ENCODE peak calls at places on chromosome 10, in seven cellular contexts. O, E, K, Z, V, C and L are unnamed samples.

GRCh38 chr10:84543077-84543476 is 214.7 kb downstream of the CCSER2 start:
- DNase-seq in O (no peak), E (no peak), K (no peak), Z (no peak), V (no peak), C (no peak), L (no peak)

GRCh38 chr10:92242910-92243671 is 47.8 kb downstream of the CPEB3 start:
- DNase-seq in O (peak), E (peak), K (peak), Z (no peak), V (no peak), C (peak), L (no peak)

GRCh38 chr10:24456319-24456718 is 247.4 kb downstream of the KIAA1217 start:
- DNase-seq in O (no peak), E (no peak), K (no peak), Z (no peak), V (no peak), C (no peak), L (no peak)

GRCh38 chr10:46251857-46252847 is 34.6 kb upstream of the ANTXRL start:
- DNase-seq in O (no peak), E (peak), K (peak), Z (peak), V (no peak), C (no peak), L (peak)

GRCh38 chr10:30029164-30029889 is 30.1 kb downstream of the JCAD start:
- DNase-seq in O (no peak), E (no peak), K (no peak), Z (no peak), V (no peak), C (no peak), L (no peak)

GRCh38 chr10:128036746-128037542 is 89.3 kb downstream of the MKI67 start:
- DNase-seq in O (no peak), E (peak), K (no peak), Z (no peak), V (no peak), C (peak), L (no peak)

GRCh38 chr10:33801705-33802104 is 467.2 kb upstream of the NRP1 start:
- DNase-seq in O (no peak), E (no peak), K (no peak), Z (no peak), V (peak), C (no peak), L (no peak)

GRCh38 chr10:52440612-52441285 is 126.7 kb downstream of the DKK1 start:
- DNase-seq in O (no peak), E (no peak), K (no peak), Z (no peak), V (no peak), C (no peak), L (no peak)

GRCh38 chr10:63710703-63711102 is 189.5 kb downstream of the REEP3 start:
- DNase-seq in O (no peak), E (no peak), K (no peak), Z (no peak), V (no peak), C (no peak), L (no peak)

GRCh38 chr10:29309465-29309864 is 20.6 kb downstream of the LYZL1 start:
- DNase-seq in O (no peak), E (no peak), K (no peak), Z (no peak), V (no peak), C (no peak), L (peak)

GRCh38 chr10:79069325-79070090 is 742 bp downstream of the ZMIZ1 start:
- DNase-seq in O (peak), E (peak), K (peak), Z (peak), V (peak), C (peak), L (no peak)

GRCh38 chr10:52758406-52758805 is 14.2 kb downstream of the MBL2 start:
- DNase-seq in O (no peak), E (no peak), K (no peak), Z (no peak), V (no peak), C (no peak), L (peak)

GRCh38 chr10:102502337-102503151 is at the start of gene ACTR1A:
- DNase-seq in O (peak), E (peak), K (peak), Z (peak), V (peak), C (peak), L (peak)

GRCh38 chr10:22988581-22989360 is 60.9 kb downstream of the ARMC3 start:
- DNase-seq in O (peak), E (peak), K (peak), Z (no peak), V (peak), C (peak), L (no peak)

GRCh38 chr10:68212721-68213352 is 19.1 kb downstream of the ATOH7 start:
- DNase-seq in O (no peak), E (no peak), K (no peak), Z (no peak), V (no peak), C (no peak), L (no peak)

GRCh38 chr10:52568309-52568708 is 204.3 kb downstream of the MBL2 start:
- DNase-seq in O (no peak), E (no peak), K (no peak), Z (no peak), V (no peak), C (no peak), L (no peak)

GRCh38 chr10:5607594-5607993 is 58.8 kb downstream of the ASB13 start:
- DNase-seq in O (no peak), E (no peak), K (no peak), Z (no peak), V (no peak), C (no peak), L (no peak)

GRCh38 chr10:125473138-125473793 is 209.7 kb downstream of the TEX36 start:
- DNase-seq in O (no peak), E (no peak), K (no peak), Z (no peak), V (no peak), C (no peak), L (no peak)

GRCh38 chr10:61784354-61785131 is 117.0 kb upstream of the ARID5B start:
- DNase-seq in O (no peak), E (no peak), K (no peak), Z (no peak), V (no peak), C (no peak), L (no peak)

GRCh38 chr10:93893646-93894515 is at the start of gene SLC35G1:
- DNase-seq in O (peak), E (peak), K (peak), Z (no peak), V (peak), C (peak), L (peak)

GRCh38 chr10:102401735-102402511 is 6.4 kb downstream of the NFKB2 start:
- DNase-seq in O (no peak), E (no peak), K (no peak), Z (no peak), V (peak), C (peak), L (no peak)

GRCh38 chr10:44975487-44976331 is 2.9 kb downstream of the DEPP1 start:
- DNase-seq in O (peak), E (no peak), K (peak), Z (no peak), V (no peak), C (no peak), L (no peak)

GRCh38 chr10:124264711-124265390 is 153.9 kb downstream of the OAT start:
- DNase-seq in O (no peak), E (no peak), K (no peak), Z (no peak), V (no peak), C (no peak), L (no peak)

GRCh38 chr10:99658622-99659030 is 683 bp upstream of the ENTPD7 start:
- DNase-seq in O (peak), E (peak), K (peak), Z (no peak), V (no peak), C (peak), L (no peak)

GRCh38 chr10:121069061-121069850 is 218.1 kb downstream of the WDR11 start:
- DNase-seq in O (no peak), E (no peak), K (no peak), Z (no peak), V (no peak), C (peak), L (no peak)

GRCh38 chr10:76649723-76650127 is 987.9 kb downstream of the KCNMA1 start:
- DNase-seq in O (no peak), E (peak), K (no peak), Z (no peak), V (no peak), C (no peak), L (no peak)

GRCh38 chr10:132532174-132532573 is 5.4 kb upstream of the INPP5A start:
- DNase-seq in O (no peak), E (no peak), K (no peak), Z (peak), V (no peak), C (no peak), L (no peak)

GRCh38 chr10:30812018-30812851 is 182.7 kb upstream of the LYZL2 start:
- DNase-seq in O (peak), E (peak), K (peak), Z (peak), V (no peak), C (no peak), L (no peak)

GRCh38 chr10:44300666-44301649 is 83.9 kb downstream of the CXCL12 start:
- DNase-seq in O (no peak), E (no peak), K (peak), Z (no peak), V (peak), C (no peak), L (peak)

GRCh38 chr10:95242581-95243317 is 48.1 kb downstream of the PDLIM1 start:
- DNase-seq in O (no peak), E (no peak), K (no peak), Z (no peak), V (peak), C (no peak), L (no peak)

GRCh38 chr10:126198681-126199080 is 189.6 kb downstream of the ADAM12 start:
- DNase-seq in O (no peak), E (no peak), K (no peak), Z (no peak), V (no peak), C (no peak), L (no peak)

GRCh38 chr10:32104181-32104580 is 48.0 kb upstream of the KIF5B start:
- DNase-seq in O (no peak), E (no peak), K (no peak), Z (no peak), V (no peak), C (no peak), L (no peak)

GRCh38 chr10:31317652-31318381 is 1.2 kb upstream of the ZEB1 start:
- DNase-seq in O (no peak), E (no peak), K (peak), Z (no peak), V (no peak), C (no peak), L (no peak)

GRCh38 chr10:95865814-95866447 is 41.8 kb upstream of the CC2D2B start:
- DNase-seq in O (no peak), E (peak), K (no peak), Z (no peak), V (no peak), C (no peak), L (no peak)

GRCh38 chr10:23238015-23238414 is 45.9 kb downstream of the PTF1A start:
- DNase-seq in O (no peak), E (no peak), K (no peak), Z (no peak), V (no peak), C (no peak), L (no peak)

GRCh38 chr10:31656820-31657470 is 271.7 kb downstream of the ARHGAP12 start:
- DNase-seq in O (no peak), E (no peak), K (no peak), Z (no peak), V (no peak), C (no peak), L (no peak)

GRCh38 chr10:68109312-68109711 is at the start of gene MYPN:
- DNase-seq in O (no peak), E (no peak), K (no peak), Z (no peak), V (no peak), C (no peak), L (no peak)

GRCh38 chr10:2964632-2965296 is 102.6 kb upstream of the PFKP start:
- DNase-seq in O (no peak), E (no peak), K (no peak), Z (no peak), V (no peak), C (no peak), L (no peak)

GRCh38 chr10:15088428-15089261 is at the start of gene ACBD7:
- DNase-seq in O (peak), E (peak), K (peak), Z (peak), V (peak), C (peak), L (peak)
- TF ChIP-seq CTCF in O (peak), E (peak), K (peak), Z (peak), V (no peak), C (peak), L (peak)

DNA sequence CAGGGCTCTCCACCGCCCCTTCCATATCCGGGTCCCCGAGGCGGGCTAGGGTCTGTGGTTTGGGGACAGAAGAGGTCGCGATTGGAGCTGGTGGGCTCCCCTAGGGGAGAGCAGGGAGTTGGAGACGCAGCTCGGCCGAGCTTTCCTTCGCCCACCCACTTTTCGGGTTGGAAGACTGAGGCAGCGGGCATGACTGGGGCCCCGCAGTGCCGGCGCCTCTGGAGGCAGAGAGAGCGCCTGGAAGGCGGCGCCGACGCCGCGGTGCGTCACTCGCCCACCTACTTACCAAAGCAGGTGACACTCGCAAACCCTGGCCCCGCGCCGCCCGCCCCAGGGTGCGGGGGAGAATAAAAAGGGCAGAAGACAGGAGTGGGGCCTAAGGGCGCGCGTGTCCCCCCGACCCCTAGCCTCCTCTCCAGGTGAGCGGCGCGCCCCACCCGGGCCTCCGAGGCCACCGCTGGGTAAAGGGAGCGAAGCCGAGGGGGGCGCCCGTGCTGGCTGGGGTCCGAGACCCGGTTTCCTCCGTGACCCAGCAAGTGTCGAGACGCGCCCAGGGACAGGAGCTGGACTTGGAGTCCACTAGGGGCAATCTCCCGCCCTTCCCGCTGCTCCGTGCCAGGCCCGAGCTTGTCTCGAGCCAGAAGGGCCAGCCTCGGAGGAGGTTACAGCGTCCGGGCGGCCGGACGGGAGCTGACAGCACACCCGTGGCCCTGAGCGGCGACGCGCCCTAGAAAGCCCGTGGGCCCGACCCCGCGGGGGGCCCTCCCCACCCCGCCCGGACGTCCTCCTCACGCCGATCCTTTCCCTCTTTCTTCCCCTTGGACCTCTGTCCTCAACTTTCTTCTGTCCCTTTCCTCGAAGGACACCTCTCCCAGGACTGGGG is 34.4 kb upstream of the GRID1 start:
- DNase-seq in O (peak), E (peak), K (peak), Z (peak), V (peak), C (no peak), L (peak)
- TF ChIP-seq CTCF in O (peak), E (no peak), K (no peak), Z (no peak), V (no peak), C (no peak), L (peak)

GRCh38 chr10:115355162-115355760 is 262.1 kb downstream of the ATRNL1 start:
- DNase-seq in O (no peak), E (peak), K (no peak), Z (no peak), V (peak), C (no peak), L (no peak)
- TF ChIP-seq CTCF in O (peak), E (peak), K (peak), Z (peak), V (peak), C (no peak), L (peak)

GRCh38 chr10:71064413-71065118 is 147.8 kb upstream of the UNC5B start:
- DNase-seq in O (no peak), E (no peak), K (no peak), Z (no peak), V (no peak), C (no peak), L (no peak)
- TF ChIP-seq CTCF in O (no peak), E (no peak), K (no peak), Z (no peak), V (no peak), C (no peak), L (no peak)